ENCODE peak calls at places on chromosomes 7 and 10, in seven cellular contexts. X is fibroblast of mammary gland, N is ovary, U is keratinocyte, D is lower lobe of right lung, G is transverse colon, F is left ventricle myocardium inferior. T is an unnamed sample.
A peak's percentile ranks its signal among the peaks of the same experiment; 100 is the strongest.

GRCh38 chr10:49686651-49687050 is 7.2 kb downstream of the C10orf53 start:
- DNase-seq in U (no peak), F (no peak), G (no peak), X (no peak), N (no peak), D (no peak), T (no peak)

GRCh38 chr7:97003262-97004236 is 1.8 kb upstream of the DLX6 start:
- DNase-seq in G (no peak), D (no peak), N (no peak), F (no peak), X (no peak), U (no peak), T (no peak)

GRCh38 chr7:1144269-1144771 is 15.7 kb downstream of the ZFAND2A start:
- DNase-seq in G (no peak), X (peak; percentile 34), F (peak; percentile 50), N (no peak), D (peak; percentile 49), U (no peak), T (peak; percentile 39)

GRCh38 chr7:110623436-110623835 is 467.5 kb upstream of the LRRN3 start:
- DNase-seq in D (no peak), G (no peak), N (no peak), X (no peak), F (no peak), U (no peak), T (no peak)

GRCh38 chr10:86632009-86632800 is 22.1 kb upstream of the OPN4 start:
- DNase-seq in U (no peak), N (no peak), F (peak; percentile 58), X (peak; percentile 14), D (no peak), G (peak; percentile 28), T (no peak)

GRCh38 chr10:71241114-71241898 is 28.9 kb downstream of the UNC5B start:
- DNase-seq in N (no peak), G (no peak), X (peak; percentile 88), D (no peak), U (no peak), F (peak; percentile 74), T (peak; percentile 91)

GRCh38 chr10:93926613-93927012 is 32.8 kb downstream of the SLC35G1 start:
- DNase-seq in X (no peak), D (no peak), U (no peak), G (no peak), F (no peak), N (no peak), T (no peak)

GRCh38 chr10:96540240-96540639 is 26.5 kb upstream of the TLL2 start:
- DNase-seq in N (no peak), F (no peak), X (no peak), G (no peak), D (no peak), U (no peak), T (no peak)

GRCh38 chr7:108454674-108455523 is 1.3 kb downstream of the NRCAM start:
- DNase-seq in U (no peak), D (peak; percentile 42), G (no peak), N (peak; percentile 19), X (peak; percentile 30), F (no peak), T (peak; percentile 53)

GRCh38 chr7:108456845-108457540 is 757 bp upstream of the NRCAM start:
- DNase-seq in F (no peak), G (no peak), U (no peak), D (no peak), N (no peak), X (no peak), T (no peak)

GRCh38 chr7:108454317-108454673 is 1.9 kb downstream of the NRCAM start:
- DNase-seq in D (no peak), X (no peak), U (no peak), F (no peak), G (no peak), N (no peak), T (no peak)

GRCh38 chr7:108455524-108455832 is 758 bp downstream of the NRCAM start:
- DNase-seq in N (no peak), U (no peak), F (no peak), X (no peak), G (no peak), D (no peak), T (no peak)

GRCh38 chr7:108455833-108456677 is at the start of gene NRCAM:
- DNase-seq in U (no peak), G (peak; percentile 15), X (peak; percentile 32), N (peak; percentile 57), F (no peak), D (peak; percentile 51), T (peak; percentile 70)
- TF ChIP-seq CTCF in U (no peak), G (no peak), X (no peak), N (no peak), F (no peak), D (no peak), T (no peak)

GRCh38 chr10:114173680-114174461 is at the start of gene CCDC186:
- DNase-seq in X (peak; percentile 80), U (peak; percentile 73), G (peak; percentile 99), N (peak; percentile 91), F (peak; percentile 95), D (peak; percentile 98), T (peak; percentile 89)

GRCh38 chr10:114172241-114172640 is 1.8 kb downstream of the CCDC186 start:
- DNase-seq in F (no peak), N (no peak), G (no peak), U (no peak), D (no peak), X (peak; percentile 32), T (peak; percentile 28)

GRCh38 chr10:114174462-114175190 is 623 bp upstream of the CCDC186 start:
- DNase-seq in X (peak; percentile 79), N (no peak), F (peak; percentile 47), U (no peak), G (no peak), D (peak; percentile 82), T (peak; percentile 51)

GRCh38 chr10:114175667-114176066 is 1.7 kb upstream of the CCDC186 start:
- DNase-seq in U (no peak), F (no peak), D (no peak), G (no peak), N (no peak), X (no peak), T (no peak)

GRCh38 chr10:114172776-114173555 is 1.0 kb downstream of the CCDC186 start:
- DNase-seq in D (no peak), X (no peak), F (no peak), N (no peak), G (no peak), U (no peak), T (peak; percentile 18)
- H3K4me3 ChIP-seq in D (peak overlapping the region; percentile 71), X (peak overlapping the region; percentile 98), F (peak overlapping the region; percentile 86), N (peak overlapping the region; percentile 97), G (peak overlapping the region; percentile 86), U (peak overlapping the region; percentile 86), T (peak overlapping the region; percentile 100)

GRCh38 chr7:81260152-81260551 is 341.3 kb upstream of the SEMA3C start:
- DNase-seq in F (no peak), U (no peak), X (peak; percentile 25), N (no peak), D (no peak), G (no peak), T (no peak)

DNA sequence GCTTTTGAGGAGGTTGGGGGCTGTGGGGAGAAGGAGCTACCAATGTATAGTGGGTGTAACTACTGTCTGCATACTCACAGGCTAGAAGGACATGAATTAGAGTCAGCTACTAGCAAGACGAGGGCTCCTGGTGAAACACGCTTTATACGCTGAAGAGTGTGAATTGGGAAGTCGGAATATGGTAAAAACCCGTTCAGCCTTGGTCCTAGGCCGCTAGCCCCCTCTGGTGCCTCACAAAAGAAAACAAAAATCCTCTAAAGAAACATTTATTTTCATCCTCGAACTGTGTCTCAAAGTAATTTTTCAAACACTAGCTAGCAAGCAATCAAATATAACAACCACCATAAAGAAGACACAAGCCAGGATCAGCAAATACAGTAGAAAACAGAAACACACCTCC is 338.1 kb upstream of the SEMA3C start:
- DNase-seq in N (no peak), X (peak; percentile 35), D (no peak), U (no peak), G (no peak), F (no peak), T (peak; percentile 66)
- TF ChIP-seq CTCF in N (no peak), X (peak; percentile 22), D (peak; percentile 26), U (no peak), G (no peak), F (peak; percentile 57), T (peak; percentile 41)

DNA sequence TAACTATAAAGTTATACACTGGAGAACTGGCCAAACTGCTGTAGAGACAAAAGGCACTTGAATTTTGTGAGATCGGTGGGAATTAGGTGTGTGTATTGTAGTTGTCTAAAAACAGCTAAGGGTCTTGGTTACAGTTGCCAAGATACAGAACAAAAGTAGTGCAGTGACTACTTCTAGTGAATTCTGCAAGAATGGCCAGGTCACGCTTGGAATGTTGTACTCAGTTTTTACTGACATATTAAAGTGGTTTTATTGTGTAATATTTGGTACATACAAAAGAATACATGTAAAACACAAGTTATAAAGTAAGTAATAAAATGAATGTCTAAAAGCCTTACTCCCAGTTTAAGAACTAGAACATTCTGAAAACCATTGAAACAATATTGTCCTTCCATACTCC is 42.4 kb downstream of the PRPF18 start:
- DNase-seq in U (no peak), G (no peak), F (no peak), D (no peak), X (no peak), N (no peak), T (no peak)
- H3K4me3 ChIP-seq in U (no peak overlapping the region), G (no peak overlapping the region), F (no peak overlapping the region), D (no peak overlapping the region), X (no peak overlapping the region), N (no peak overlapping the region), T (no peak overlapping the region)